ENCODE peak calls at places on chromosomes 7 and 10, in six cellular contexts. L is caudate nucleus; F is suprapubic skin; H is CD8-positive, alpha-beta memory T cell; Y is tibial artery; M is CD4-positive, alpha-beta T cell. C is an unnamed sample.

GRCh38 chr7:112452102-112452888 is 2.0 kb downstream of the IFRD1 start:
- DNase-seq in H (no peak), Y (peak; percentile 91), M (no peak), F (peak; percentile 87), L (no peak), C (no peak)

GRCh38 chr7:39754326-39755120 is 131.2 kb downstream of the RALA start:
- DNase-seq in L (no peak), H (no peak), M (no peak), F (no peak), Y (no peak), C (no peak)

GRCh38 chr7:157712666-157713235 is 375.9 kb downstream of the DNAJB6 start:
- DNase-seq in F (peak; percentile 65), L (no peak), M (no peak), H (peak; percentile 16), Y (no peak), C (no peak)

GRCh38 chr7:2431260-2431867 is 28.0 kb downstream of the CHST12 start:
- DNase-seq in M (peak; percentile 22), H (peak; percentile 68), F (no peak), L (no peak), Y (no peak), C (no peak)

GRCh38 chr7:70701487-70701886 is 430.5 kb upstream of the GALNT17 start:
- DNase-seq in F (no peak), M (no peak), H (no peak), Y (no peak), L (no peak), C (no peak)

GRCh38 chr10:67239864-67240497 is 314.1 kb downstream of the LRRTM3 start:
- DNase-seq in M (no peak), L (no peak), Y (no peak), F (no peak), H (no peak), C (no peak)

GRCh38 chr7:22725585-22725984 is 1.4 kb upstream of the IL6 start:
- DNase-seq in H (no peak), F (no peak), M (no peak), L (no peak), Y (no peak), C (no peak)

GRCh38 chr7:749121-749520 is 22.0 kb upstream of the PRKAR1B start:
- DNase-seq in H (no peak), Y (no peak), F (no peak), L (no peak), M (no peak), C (peak; percentile 6)

GRCh38 chr10:49740346-49741107 is 21.6 kb downstream of the OGDHL start:
- DNase-seq in H (no peak), F (peak; percentile 69), M (no peak), Y (no peak), L (no peak), C (no peak)

GRCh38 chr10:33559105-33559504 is 224.6 kb upstream of the NRP1 start:
- DNase-seq in M (no peak), F (no peak), H (no peak), Y (no peak), L (no peak), C (no peak)

GRCh38 chr10:111076682-111077661 is at the start of gene ADRA2A:
- DNase-seq in F (no peak), M (no peak), H (no peak), Y (no peak), L (no peak), C (peak; percentile 23)

GRCh38 chr7:77697535-77697831 is 1.2 kb downstream of the RSBN1L start:
- DNase-seq in H (no peak), L (no peak), Y (no peak), M (no peak), F (no peak), C (no peak)
- H3K27ac ChIP-seq in H (peak overlapping the region; percentile 92), L (peak overlapping the region; percentile 95), Y (peak overlapping the region; percentile 98), M (peak overlapping the region; percentile 92), F (peak overlapping the region; percentile 94), C (peak overlapping the region; percentile 98)

GRCh38 chr10:79138449-79139123 is 69.8 kb downstream of the ZMIZ1 start:
- DNase-seq in F (no peak), M (no peak), Y (no peak), H (no peak), L (no peak), C (no peak)
- H3K27ac ChIP-seq in F (peak overlapping the region; percentile 72), M (no peak overlapping the region), Y (peak overlapping the region; percentile 68), H (no peak overlapping the region), L (peak overlapping the region; percentile 53), C (peak overlapping the region; percentile 58)

GRCh38 chr10:80199828-80200227 is 5.5 kb downstream of the ANXA11 start:
- DNase-seq in Y (peak; percentile 75), H (no peak), F (no peak), M (no peak), L (no peak), C (no peak)

GRCh38 chr10:80197972-80198591 is 7.3 kb downstream of the ANXA11 start:
- DNase-seq in Y (no peak), F (no peak), M (no peak), H (no peak), L (no peak), C (no peak)

GRCh38 chr10:80201592-80202256 is 3.6 kb downstream of the ANXA11 start:
- DNase-seq in M (no peak), Y (no peak), H (no peak), F (no peak), L (no peak), C (no peak)

GRCh38 chr10:80200687-80201086 is 4.7 kb downstream of the ANXA11 start:
- DNase-seq in F (no peak), H (no peak), L (no peak), M (no peak), Y (no peak), C (no peak)

GRCh38 chr10:80200259-80200658 is 5.1 kb downstream of the ANXA11 start:
- DNase-seq in M (no peak), L (no peak), H (no peak), F (no peak), Y (no peak), C (no peak)
- H3K27ac ChIP-seq in M (no peak overlapping the region), L (no peak overlapping the region), H (no peak overlapping the region), F (peak overlapping the region; percentile 74), Y (peak overlapping the region; percentile 94), C (no peak overlapping the region)

GRCh38 chr7:100886936-100887185 is 2.7 kb downstream of the UFSP1 start:
- DNase-seq in H (no peak), Y (no peak), F (no peak), L (no peak), M (no peak), C (no peak)

GRCh38 chr7:100887955-100888481 is 1.5 kb downstream of the UFSP1 start:
- DNase-seq in Y (no peak), L (no peak), H (peak; percentile 40), F (no peak), M (no peak), C (no peak)

GRCh38 chr7:100888529-100888987 is 957 bp downstream of the UFSP1 start:
- DNase-seq in Y (no peak), M (no peak), H (no peak), L (no peak), F (no peak), C (no peak)

GRCh38 chr7:100886142-100886935 is 3.2 kb downstream of the UFSP1 start:
- DNase-seq in M (no peak), F (no peak), L (peak; percentile 45), Y (no peak), H (peak; percentile 45), C (no peak)

GRCh38 chr7:100887186-100887954 is 2.1 kb downstream of the UFSP1 start:
- DNase-seq in M (peak; percentile 53), Y (no peak), L (no peak), F (no peak), H (peak; percentile 76), C (no peak)
- H3K27ac ChIP-seq in M (peak overlapping the region; percentile 80), Y (no peak overlapping the region), L (peak overlapping the region; percentile 52), F (no peak overlapping the region), H (peak overlapping the region; percentile 81), C (no peak overlapping the region)

GRCh38 chr10:10865303-10865702 is 152.4 kb upstream of the CELF2 start:
- DNase-seq in Y (no peak), M (no peak), L (no peak), H (no peak), F (no peak), C (no peak)

GRCh38 chr10:10869592-10869991 is 148.1 kb upstream of the CELF2 start:
- DNase-seq in L (no peak), M (no peak), Y (no peak), H (no peak), F (no peak), C (no peak)

GRCh38 chr10:10870523-10871241 is 147.0 kb upstream of the CELF2 start:
- DNase-seq in F (no peak), M (no peak), H (no peak), Y (no peak), L (no peak), C (no peak)

GRCh38 chr10:10860455-10860976 is 157.2 kb upstream of the CELF2 start:
- DNase-seq in L (no peak), Y (no peak), M (no peak), H (no peak), F (no peak), C (no peak)

GRCh38 chr10:10865913-10866312 is 151.8 kb upstream of the CELF2 start:
- DNase-seq in Y (no peak), H (no peak), M (no peak), L (no peak), F (no peak), C (no peak)
- H3K27ac ChIP-seq in Y (no peak overlapping the region), H (no peak overlapping the region), M (no peak overlapping the region), L (no peak overlapping the region), F (no peak overlapping the region), C (no peak overlapping the region)

DNA sequence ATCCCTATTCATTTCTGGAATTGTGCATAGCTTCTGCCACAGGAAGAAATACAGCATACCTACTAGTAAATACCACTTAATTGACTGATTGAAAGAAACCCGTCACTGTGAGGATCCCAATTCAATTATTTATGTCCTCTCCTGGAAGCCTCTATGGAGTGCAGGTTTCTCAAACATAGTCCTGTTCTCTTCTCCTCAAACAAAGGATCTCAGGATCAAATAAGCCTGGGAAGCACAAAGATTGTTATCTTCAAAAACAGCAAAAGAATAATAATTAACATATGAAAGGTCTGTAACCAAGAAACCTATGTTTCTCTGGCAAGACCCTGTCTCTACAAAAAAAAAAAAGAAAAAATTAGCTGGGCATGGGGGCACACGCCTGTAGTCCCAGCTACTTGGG is 127.3 kb downstream of the KCNMA1 start:
- DNase-seq in M (no peak), L (no peak), H (no peak), F (no peak), Y (no peak), C (no peak)
- H3K27ac ChIP-seq in M (no peak overlapping the region), L (no peak overlapping the region), H (no peak overlapping the region), F (no peak overlapping the region), Y (no peak overlapping the region), C (no peak overlapping the region)

GRCh38 chr7:54859066-54859465 is 100.1 kb upstream of the SEC61G start:
- DNase-seq in H (no peak), Y (no peak), L (no peak), F (no peak), M (no peak), C (no peak)

GRCh38 chr7:54860003-54860775 is 101.2 kb upstream of the SEC61G start:
- DNase-seq in L (no peak), F (no peak), Y (no peak), M (no peak), H (no peak), C (no peak)

GRCh38 chr7:54860843-54861242 is 101.8 kb upstream of the SEC61G start:
- DNase-seq in F (no peak), M (no peak), H (no peak), L (no peak), Y (no peak), C (no peak)

GRCh38 chr7:54859545-54859944 is 100.5 kb upstream of the SEC61G start:
- DNase-seq in L (no peak), Y (no peak), M (no peak), H (no peak), F (no peak), C (no peak)

GRCh38 chr7:54858008-54858692 is 99.1 kb upstream of the SEC61G start:
- DNase-seq in M (no peak), Y (no peak), F (no peak), L (no peak), H (no peak), C (no peak)
- H3K27ac ChIP-seq in M (no peak overlapping the region), Y (no peak overlapping the region), F (no peak overlapping the region), L (no peak overlapping the region), H (no peak overlapping the region), C (no peak overlapping the region)

C was measured in substantia nigra.